ENCODE peak calls at places on chromosome 14, in five cellular contexts. P is amygdala, X is stomach, Z is activated T-helper 1 cell treated with Interleukin-2 at 50 U/mL for 16 hours, C is neural progenitor cell. F is an unnamed sample.
A peak's percentile ranks its signal among the peaks of the same experiment; 100 is the strongest.

GRCh38 chr14:103317251-103317650 is 16.8 kb upstream of the EIF5 start:
- DNase-seq in P (no peak), X (no peak), Z (no peak), C (no peak), F (peak; percentile 65)

GRCh38 chr14:44898547-44898946 is 63.2 kb downstream of the KLHL28 start:
- DNase-seq in P (no peak), X (no peak), Z (no peak), C (no peak), F (no peak)

GRCh38 chr14:52266179-52266578 is 1.3 kb upstream of the PTGDR start:
- DNase-seq in P (no peak), X (no peak), Z (no peak), C (no peak), F (no peak)

GRCh38 chr14:35365130-35366047 is 39.2 kb downstream of the NFKBIA start:
- DNase-seq in P (no peak), X (peak; percentile 65), Z (no peak), C (no peak), F (no peak)

GRCh38 chr14:101475468-101476257 is 85.6 kb upstream of the DIO3 start:
- DNase-seq in P (no peak), X (peak; percentile 23), Z (no peak), C (no peak), F (peak; percentile 26)

GRCh38 chr14:59360923-59361794 is 104.0 kb downstream of the GPR135 start:
- DNase-seq in P (no peak), X (peak; percentile 59), Z (no peak), C (no peak), F (peak; percentile 63)

GRCh38 chr14:73719791-73720190 is 5.6 kb upstream of the PNMA1 start:
- DNase-seq in P (no peak), X (no peak), Z (no peak), C (no peak), F (no peak)

GRCh38 chr14:105436891-105437722 is 17.5 kb downstream of the MTA1 start:
- DNase-seq in P (no peak), X (no peak), Z (no peak), C (no peak), F (no peak)

GRCh38 chr14:51424041-51424440 is 184.0 kb downstream of the TMX1 start:
- DNase-seq in P (no peak), X (no peak), Z (no peak), C (no peak), F (no peak)

F was measured in endodermal cell.